ENCODE peak calls at places on chromosomes 3 and 15, in seven cellular contexts. D is heart left ventricle, G is iPS DF 6.9, Q is body of pancreas, A is adrenal gland, V is PC-3, K is heart right ventricle. J is an unnamed sample.

GRCh38 chr3:69809076-69809835 is 70.0 kb downstream of the MITF start:
- DNase-seq in K (no peak), G (no peak), D (no peak), V (no peak), A (no peak), Q (no peak), J (no peak)

GRCh38 chr15:59315914-59316428 is 56.7 kb downstream of the MYO1E start:
- DNase-seq in V (peak), D (no peak), Q (no peak), K (no peak), G (no peak), A (no peak), J (no peak)

GRCh38 chr3:110929811-110930210 is 141.8 kb upstream of the NECTIN3 start:
- DNase-seq in A (no peak), K (no peak), G (no peak), D (no peak), V (no peak), Q (no peak), J (no peak)

GRCh38 chr15:67080900-67081431 is 15.6 kb downstream of the SMAD3 start:
- DNase-seq in K (no peak), G (no peak), A (no peak), V (peak), D (peak), Q (no peak), J (peak)

GRCh38 chr3:129001101-129001816 is at the start of gene EFCC1:
- DNase-seq in D (peak), Q (peak), V (no peak), A (no peak), K (peak), G (no peak), J (peak)

GRCh38 chr3:157154563-157155333 is 5.2 kb downstream of the CCNL1 start:
- DNase-seq in K (no peak), D (no peak), A (no peak), Q (no peak), V (no peak), G (no peak), J (no peak)

GRCh38 chr15:89118481-89118989 is 30.3 kb downstream of the ABHD2 start:
- DNase-seq in A (no peak), Q (no peak), D (no peak), V (no peak), K (no peak), G (no peak), J (no peak)

GRCh38 chr3:51382076-51382745 is 2.9 kb upstream of the MANF start:
- DNase-seq in Q (no peak), K (no peak), A (no peak), G (no peak), V (no peak), D (no peak), J (peak)

GRCh38 chr3:143847787-143848631 is at the start of gene SLC9A9:
- DNase-seq in D (no peak), V (peak), K (peak), Q (peak), G (no peak), A (peak), J (peak)

GRCh38 chr3:190108789-190109188 is 11.9 kb downstream of the P3H2 start:
- DNase-seq in V (no peak), Q (no peak), A (no peak), D (no peak), K (no peak), G (no peak), J (no peak)

GRCh38 chr3:70249509-70250160 is 62.8 kb downstream of the MDFIC2 start:
- DNase-seq in D (no peak), Q (no peak), A (no peak), G (no peak), V (peak), K (no peak), J (peak)

GRCh38 chr3:17062736-17063135 is 178.0 kb downstream of the PLCL2 start:
- DNase-seq in G (no peak), D (no peak), V (no peak), A (peak), Q (no peak), K (no peak), J (no peak)

GRCh38 chr15:68721886-68722285 is 98.8 kb downstream of the ANP32A start:
- DNase-seq in V (no peak), Q (no peak), D (no peak), A (no peak), K (no peak), G (no peak), J (no peak)

GRCh38 chr3:52468336-52468735 is 12.9 kb downstream of the NISCH start:
- DNase-seq in Q (no peak), D (no peak), G (no peak), A (peak), V (no peak), K (no peak), J (no peak)

GRCh38 chr15:62648954-62649353 is 393.6 kb upstream of the TPM1 start:
- DNase-seq in K (no peak), D (no peak), G (no peak), Q (peak), A (no peak), V (peak), J (no peak)

GRCh38 chr15:29693225-29693624 is 129.0 kb downstream of the TJP1 start:
- DNase-seq in K (no peak), G (no peak), V (peak), Q (no peak), A (no peak), D (no peak), J (no peak)

GRCh38 chr3:192869131-192870027 is 48.3 kb downstream of the MB21D2 start:
- DNase-seq in D (peak), A (peak), Q (no peak), K (no peak), G (no peak), V (peak), J (no peak)

GRCh38 chr15:81523867-81524266 is 149.9 kb upstream of the TMC3 start:
- DNase-seq in Q (no peak), D (no peak), G (no peak), V (no peak), K (no peak), A (no peak), J (no peak)

GRCh38 chr3:21729888-21730459 is 21.0 kb downstream of the ZNF385D start:
- DNase-seq in G (no peak), V (no peak), A (no peak), Q (no peak), D (no peak), K (no peak), J (no peak)

GRCh38 chr15:29037997-29038700 is 152.4 kb downstream of the APBA2 start:
- DNase-seq in K (no peak), V (no peak), Q (no peak), G (no peak), D (no peak), A (no peak), J (no peak)

GRCh38 chr15:25192651-25193050 is 237.9 kb downstream of the SNRPN start:
- DNase-seq in D (no peak), G (no peak), Q (no peak), A (no peak), V (no peak), K (no peak), J (no peak)

GRCh38 chr3:177928156-177928555 is 608.1 kb upstream of the KCNMB2 start:
- DNase-seq in V (peak), K (no peak), A (no peak), D (no peak), Q (no peak), G (no peak), J (no peak)

GRCh38 chr3:136624381-136624780 is 127.8 kb downstream of the STAG1 start:
- DNase-seq in K (no peak), A (no peak), D (no peak), V (no peak), Q (no peak), G (no peak), J (no peak)

DNA sequence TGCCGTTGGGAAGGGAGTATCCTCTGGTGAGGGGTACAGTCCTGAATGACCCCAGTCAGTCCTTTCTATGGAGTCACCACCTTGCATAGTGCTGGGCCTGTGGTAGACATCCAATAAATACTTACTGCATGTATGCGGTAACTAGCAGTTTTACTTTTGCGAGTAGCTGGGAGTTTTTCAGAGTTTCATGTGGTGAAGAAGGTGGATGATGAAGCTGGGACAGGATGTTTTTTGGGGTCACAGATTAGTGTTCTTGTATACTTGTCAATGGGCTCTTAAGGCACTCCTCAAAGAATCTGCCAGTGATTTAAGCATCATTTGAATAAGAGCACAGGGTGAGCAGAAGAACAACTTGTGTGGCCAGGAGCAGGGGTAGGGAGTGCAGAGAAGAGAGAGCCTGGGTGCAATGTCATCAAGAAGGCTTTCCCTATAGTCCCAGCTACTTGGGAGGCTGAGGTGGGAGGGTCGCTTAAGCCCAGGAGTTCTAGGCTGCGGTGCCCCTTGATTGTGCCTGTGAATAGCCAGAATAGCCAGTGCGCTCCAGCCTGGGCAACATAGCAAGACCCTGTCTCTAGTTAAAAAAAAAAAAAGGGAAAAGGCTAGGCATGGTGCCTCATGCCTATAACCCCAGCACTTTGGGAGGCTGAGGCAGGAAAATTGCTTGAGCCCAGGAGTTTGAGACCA is 22.1 kb downstream of the PPCDC start:
- DNase-seq in D (peak), K (no peak), Q (no peak), A (no peak), G (no peak), V (no peak), J (no peak)
- H3K27ac ChIP-seq in D (no peak), K (peak), Q (no peak), A (no peak), G (no peak), V (no peak), J (no peak)

GRCh38 chr3:175002732-175003143 is 143.6 kb downstream of the NAALADL2 start:
- DNase-seq in K (no peak), D (no peak), A (no peak), V (peak), G (no peak), Q (no peak), J (no peak)

GRCh38 chr3:175007316-175007715 is 148.2 kb downstream of the NAALADL2 start:
- DNase-seq in G (no peak), D (no peak), A (no peak), K (no peak), V (no peak), Q (no peak), J (no peak)

GRCh38 chr3:175003590-175003989 is 144.5 kb downstream of the NAALADL2 start:
- DNase-seq in V (no peak), A (no peak), G (no peak), K (no peak), Q (no peak), D (no peak), J (no peak)

GRCh38 chr3:175005193-175005592 is 146.1 kb downstream of the NAALADL2 start:
- DNase-seq in V (no peak), G (no peak), Q (no peak), A (no peak), D (no peak), K (no peak), J (no peak)

GRCh38 chr3:175005881-175006280 is 146.7 kb downstream of the NAALADL2 start:
- DNase-seq in Q (no peak), V (no peak), A (no peak), K (no peak), D (no peak), G (no peak), J (no peak)
- H3K27ac ChIP-seq in Q (no peak), V (peak), A (no peak), K (no peak), D (no peak), G (no peak), J (no peak)

GRCh38 chr3:47385007-47385406 is 4.2 kb downstream of the PTPN23 start:
- DNase-seq in Q (no peak), D (no peak), A (no peak), K (no peak), V (peak), G (no peak), J (no peak)
- H3K27ac ChIP-seq in Q (peak), D (no peak), A (peak), K (no peak), V (peak), G (no peak), J (no peak)

DNA sequence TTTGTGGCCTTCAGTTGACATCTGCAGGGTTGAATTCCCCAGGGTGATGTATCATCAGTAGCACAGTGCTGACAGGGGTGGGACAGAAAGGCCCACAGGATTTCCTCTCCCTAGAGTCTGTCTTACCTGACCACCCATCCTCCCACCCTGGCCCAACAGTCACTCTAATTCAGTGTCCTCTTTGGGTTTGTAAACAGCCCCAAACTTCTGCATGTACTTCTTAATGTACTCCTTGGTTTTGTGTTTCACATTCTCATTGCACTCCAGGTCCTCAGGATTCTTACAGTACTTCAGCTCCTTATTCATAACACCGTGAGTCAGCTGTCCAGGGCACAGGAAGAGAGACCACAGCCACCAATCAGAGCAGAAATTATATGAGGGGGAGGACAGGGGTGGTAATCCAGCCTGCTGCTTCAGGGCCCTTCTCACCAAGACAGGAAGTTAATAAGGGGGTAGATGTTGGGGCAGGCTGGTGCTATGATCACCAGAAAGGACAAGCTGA is 37.5 kb downstream of the NBEAL2 start:
- DNase-seq in V (peak), A (no peak), G (no peak), K (no peak), Q (no peak), D (no peak), J (no peak)
- H3K27ac ChIP-seq in V (no peak), A (no peak), G (no peak), K (no peak), Q (peak), D (no peak), J (no peak)

GRCh38 chr15:43329222-43329959 is 982 bp downstream of the LCMT2 start:
- DNase-seq in Q (peak), D (no peak), V (no peak), K (no peak), A (no peak), G (no peak), J (peak)

GRCh38 chr15:43325039-43325438 is 5.3 kb downstream of the LCMT2 start:
- DNase-seq in K (no peak), D (no peak), Q (no peak), A (no peak), V (no peak), G (no peak), J (no peak)

GRCh38 chr15:43330780-43331086 is 360 bp upstream of the LCMT2 start:
- DNase-seq in A (no peak), K (no peak), Q (no peak), G (no peak), D (no peak), V (no peak), J (no peak)

GRCh38 chr15:43329960-43330779 is at the start of gene LCMT2:
- DNase-seq in A (peak), G (peak), K (peak), V (peak), Q (peak), D (peak), J (peak)
- H3K27ac ChIP-seq in A (peak), G (no peak), K (peak), V (peak), Q (peak), D (peak), J (peak)

GRCh38 chr3:64954995-64955636 is 267.3 kb upstream of the ADAMTS9 start:
- DNase-seq in G (no peak), V (no peak), K (no peak), D (no peak), A (peak), Q (peak), J (peak)
- H3K27ac ChIP-seq in G (no peak), V (no peak), K (no peak), D (no peak), A (no peak), Q (peak), J (no peak)

J was measured in aorta.